ENCODE peak calls at places on chromosomes 11 and 22, in five cellular contexts. P is fibroblast of mammary gland, S is HCT116, B is tibial nerve, I is IMR-90. Z is an unnamed sample.
A peak's percentile ranks its signal among the peaks of the same experiment; 100 is the strongest.

GRCh38 chr11:114132427-114132826 is 72.9 kb downstream of the ZBTB16 start:
- DNase-seq in I (no peak), S (no peak), P (peak; percentile 55), B (no peak), Z (no peak)

GRCh38 chr22:20437253-20438065 is at the start of gene SCARF2:
- DNase-seq in B (no peak), P (no peak), I (peak; percentile 62), S (no peak), Z (peak; percentile 61)

GRCh38 chr11:111299111-111300026 is 1.0 kb downstream of the POU2AF3 start:
- DNase-seq in I (peak; percentile 23), B (peak; percentile 54), S (no peak), P (peak; percentile 33), Z (peak; percentile 75)

GRCh38 chr11:2928605-2929510 is at the start of gene PHLDA2:
- DNase-seq in B (no peak), I (peak; percentile 85), P (peak; percentile 82), S (peak; percentile 41), Z (peak; percentile 75)

GRCh38 chr22:30556388-30556787 is 9.8 kb upstream of the SEC14L6 start:
- DNase-seq in S (no peak), I (no peak), B (no peak), P (no peak), Z (no peak)

GRCh38 chr11:94325681-94326080 is 21.3 kb downstream of the IZUMO1R start:
- DNase-seq in B (no peak), S (peak; percentile 41), P (peak; percentile 56), I (peak; percentile 19), Z (peak; percentile 70)

GRCh38 chr11:75261474-75261847 is 20.9 kb downstream of the TPBGL start:
- DNase-seq in S (no peak), I (no peak), P (no peak), B (no peak), Z (no peak)

GRCh38 chr11:129089279-129089678 is 102.8 kb downstream of the ARHGAP32 start:
- DNase-seq in S (no peak), P (no peak), B (no peak), I (no peak), Z (no peak)

GRCh38 chr11:27904358-27905055 is 203.4 kb downstream of the KIF18A start:
- DNase-seq in B (no peak), S (no peak), P (peak; percentile 82), I (peak; percentile 76), Z (no peak)

GRCh38 chr11:10144954-10145353 is 149.1 kb downstream of the SBF2 start:
- DNase-seq in P (no peak), I (no peak), B (no peak), S (no peak), Z (no peak)

GRCh38 chr22:49966716-49967332 is 6.3 kb downstream of the PIM3 start:
- DNase-seq in B (peak; percentile 25), I (no peak), P (no peak), S (no peak), Z (no peak)

GRCh38 chr22:40376149-40376548 is 5.8 kb downstream of the SGSM3 start:
- DNase-seq in P (no peak), B (no peak), S (no peak), I (no peak), Z (no peak)

GRCh38 chr22:39148727-39149535 is 3.5 kb downstream of the CBX7 start:
- DNase-seq in P (no peak), B (peak; percentile 80), I (no peak), S (no peak), Z (peak; percentile 89)

GRCh38 chr11:74452366-74452765 is 15.0 kb downstream of the KCNE3 start:
- DNase-seq in B (no peak), S (no peak), P (no peak), I (no peak), Z (no peak)

GRCh38 chr22:46051646-46052045 is 74.7 kb upstream of the WNT7B start:
- DNase-seq in S (no peak), I (no peak), P (no peak), B (peak; percentile 9), Z (no peak)

GRCh38 chr11:66181632-66182345 is 86.7 kb upstream of the RAB1B start:
- DNase-seq in I (no peak), P (no peak), B (no peak), S (no peak), Z (no peak)

GRCh38 chr11:27553186-27553585 is 46.6 kb upstream of the LIN7C start:
- DNase-seq in B (no peak), P (no peak), S (no peak), I (no peak), Z (no peak)

GRCh38 chr11:113881856-113882255 is 6.5 kb upstream of the USP28 start:
- DNase-seq in I (no peak), P (no peak), S (no peak), B (no peak), Z (no peak)

GRCh38 chr22:18110194-18110943 is at the start of gene TUBA8:
- DNase-seq in P (no peak), S (no peak), I (peak; percentile 16), B (no peak), Z (peak; percentile 65)

GRCh38 chr22:49997221-49997599 is 15.4 kb downstream of the IL17REL start:
- DNase-seq in S (no peak), P (no peak), B (no peak), I (no peak), Z (no peak)

GRCh38 chr22:44449061-44449682 is 48.9 kb downstream of the RTL6 start:
- DNase-seq in P (peak; percentile 94), I (peak; percentile 93), B (no peak), S (no peak), Z (no peak)

GRCh38 chr22:29903371-29903770 is 20.4 kb downstream of the MTMR3 start:
- DNase-seq in P (no peak), I (no peak), S (no peak), B (no peak), Z (no peak)

GRCh38 chr11:102172127-102172848 is 62.0 kb downstream of the YAP1 start:
- DNase-seq in S (no peak), P (peak; percentile 82), B (no peak), I (peak; percentile 54), Z (no peak)

DNA sequence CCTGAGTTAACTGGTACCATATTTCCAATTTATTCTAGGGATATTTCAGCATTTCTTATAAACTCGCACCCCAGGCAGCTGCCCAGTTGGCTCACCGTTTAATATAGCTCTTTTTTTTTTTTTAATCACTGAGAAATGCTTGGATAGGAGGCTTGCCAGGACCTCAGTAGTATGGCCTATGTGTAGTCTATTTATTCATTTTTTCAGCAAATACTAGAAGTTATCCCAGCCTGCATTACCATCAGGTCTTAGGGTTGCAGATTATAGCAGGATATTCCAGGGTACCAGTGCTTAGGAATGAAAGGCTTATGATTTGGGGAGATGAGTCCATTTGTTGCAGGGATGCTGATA is 26.6 kb downstream of the PARVA start:
- DNase-seq in I (no peak), S (no peak), B (no peak), P (no peak), Z (no peak)
- TF ChIP-seq CTCF in I (no peak), S (no peak), B (no peak), P (no peak), Z (no peak)

GRCh38 chr11:121757480-121758125 is 304.8 kb upstream of the SORL1-AS1 start:
- DNase-seq in S (no peak), B (no peak), I (no peak), P (no peak), Z (no peak)
- TF ChIP-seq CTCF in S (no peak), B (no peak), I (no peak), P (no peak), Z (no peak)

DNA sequence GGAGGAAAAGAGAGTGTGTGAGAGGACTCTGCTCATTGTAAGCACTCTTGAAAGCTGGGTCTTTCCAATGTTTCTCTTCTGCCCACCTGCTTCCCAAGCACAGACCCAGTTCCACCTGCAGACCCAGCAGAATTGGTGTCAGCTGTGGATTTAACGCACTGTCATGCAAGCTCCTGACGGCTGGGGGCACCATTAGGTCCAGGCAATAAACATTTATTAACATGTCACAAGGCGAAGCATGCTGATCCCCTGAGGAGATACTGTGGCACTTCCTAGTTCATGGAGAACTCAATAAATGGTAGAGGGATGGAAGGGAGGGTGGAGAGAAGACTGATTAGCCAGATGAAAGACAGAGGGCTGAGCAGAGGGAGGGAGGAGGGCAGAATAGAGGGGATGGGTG is 68.3 kb upstream of the TSPAN18 start:
- DNase-seq in I (peak; percentile 13), B (no peak), P (no peak), S (no peak), Z (peak; percentile 41)
- TF ChIP-seq CTCF in I (peak; percentile 38), B (no peak), P (no peak), S (peak; percentile 60), Z (peak; percentile 22)

DNA sequence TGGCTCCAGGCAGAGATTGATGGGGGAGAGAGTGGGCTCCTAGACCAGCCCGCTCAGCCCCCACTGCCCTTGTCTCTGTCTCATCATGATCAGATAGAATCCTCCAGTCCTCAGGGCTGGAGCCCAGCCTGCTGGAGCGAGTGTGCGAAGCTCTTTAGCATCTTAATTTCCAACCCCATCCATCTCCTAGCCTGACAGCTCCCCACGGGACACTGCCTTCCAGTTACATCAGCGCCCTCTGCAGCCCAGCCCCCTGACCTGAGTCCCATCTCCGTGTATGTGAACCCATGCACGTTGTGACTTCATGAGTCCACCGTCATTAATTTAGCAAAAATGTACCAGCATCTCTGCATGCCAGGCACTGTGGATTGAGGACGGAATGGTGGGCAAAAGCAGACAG is 2.1 kb downstream of the P2RX3 start:
- DNase-seq in S (no peak), B (no peak), I (no peak), P (peak; percentile 42), Z (no peak)
- TF ChIP-seq CTCF in S (peak; percentile 36), B (no peak), I (no peak), P (peak; percentile 5), Z (peak; percentile 23)

DNA sequence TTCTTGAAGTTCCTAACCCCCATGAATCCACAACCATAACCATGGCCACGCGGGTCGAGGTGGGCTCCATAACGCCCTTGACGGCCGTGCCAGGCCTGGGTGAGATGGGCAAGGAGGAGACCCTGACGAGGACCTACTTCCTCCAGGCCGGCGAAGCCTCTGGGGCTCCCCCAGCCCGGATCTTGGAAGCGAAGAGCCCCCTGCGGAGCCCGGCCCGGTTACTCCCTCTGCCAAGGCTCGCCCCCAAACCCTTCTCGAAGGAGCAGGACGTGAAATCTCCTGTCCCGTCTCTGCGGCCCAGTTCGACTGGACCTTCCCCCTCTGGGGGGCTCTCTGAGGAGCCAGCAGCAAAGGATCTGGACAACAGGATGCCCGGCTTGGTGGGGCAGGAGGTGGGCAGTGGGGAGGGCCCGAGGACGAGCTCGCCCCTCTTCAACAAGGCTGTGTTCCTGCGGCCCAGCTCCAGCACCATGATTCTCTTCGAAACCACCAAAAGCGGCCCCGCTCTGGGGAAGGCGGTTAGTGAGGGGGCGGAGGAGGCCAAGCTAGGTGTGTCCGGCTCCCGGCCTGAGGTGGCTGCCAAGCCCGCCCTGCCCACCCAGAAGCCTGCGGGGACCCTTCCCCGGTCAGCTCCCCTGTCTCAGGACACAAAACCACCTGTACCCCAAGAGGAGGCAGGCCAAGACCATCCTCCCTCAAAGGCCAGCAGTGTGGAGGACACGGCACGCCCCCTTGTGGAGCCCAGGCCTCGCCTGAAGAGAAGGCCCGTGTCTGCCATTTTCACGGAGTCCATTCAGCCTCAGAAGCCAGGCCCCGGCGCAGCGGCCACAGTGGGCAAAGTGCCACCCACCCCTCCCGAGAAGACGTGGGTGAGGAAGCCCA is 75.7 kb downstream of the KIAA1671 start:
- DNase-seq in B (peak; percentile 29), S (no peak), P (no peak), I (no peak), Z (no peak)
- TF ChIP-seq CTCF in B (peak; percentile 40), S (peak; percentile 35), P (peak; percentile 20), I (no peak), Z (peak; percentile 34)

DNA sequence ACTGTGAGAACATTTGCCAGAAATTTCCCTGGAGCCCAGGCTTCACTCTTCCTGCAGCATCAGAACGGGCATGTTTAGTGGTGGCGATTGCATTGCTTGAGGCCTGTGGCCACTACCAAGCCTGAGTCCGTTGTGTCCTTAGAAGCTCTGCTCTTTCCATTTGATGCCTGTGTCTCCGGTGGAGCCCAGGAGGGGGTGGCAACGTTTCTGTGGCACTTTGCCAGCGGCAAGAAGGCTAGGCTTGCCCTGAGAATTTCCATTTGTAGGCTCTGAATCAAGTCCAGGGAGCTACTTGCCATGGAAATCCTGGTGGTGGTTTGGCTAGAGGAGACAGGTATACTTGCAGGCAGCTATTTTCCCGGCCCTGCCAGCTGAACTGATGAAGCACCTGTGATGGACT is 47.1 kb downstream of the ADAMTS8 start:
- DNase-seq in I (no peak), B (no peak), P (no peak), S (no peak), Z (no peak)
- TF ChIP-seq CTCF in I (no peak), B (no peak), P (no peak), S (peak; percentile 20), Z (no peak)

Z was measured in GM13977.